ENCODE peak calls at places on chromosomes 6 and 20, in five cellular contexts. U is HEK293T; B is GM23338; N is activated CD8-positive, alpha-beta memory T cell treated with anti-CD3 and anti-CD28 coated beads for 1 hour; G is IMR-90. M is an unnamed sample.

GRCh38 chr6:105733556-105734162 is 330.8 kb upstream of the PREP start:
- DNase-seq in U (no peak), B (peak), N (no peak), G (peak), M (peak)

GRCh38 chr6:38497546-38497945 is 142.2 kb downstream of the BTBD9 start:
- DNase-seq in U (no peak), B (no peak), N (no peak), G (no peak), M (no peak)

GRCh38 chr6:125886914-125887313 is 69.7 kb upstream of the HINT3 start:
- DNase-seq in U (no peak), B (no peak), N (no peak), G (no peak), M (no peak)

GRCh38 chr6:4583026-4583425 is 193.2 kb upstream of the CDYL start:
- DNase-seq in U (no peak), B (no peak), N (no peak), G (no peak), M (no peak)

GRCh38 chr6:167296293-167296690 is 5.2 kb downstream of the UNC93A start:
- DNase-seq in U (no peak), B (no peak), N (no peak), G (no peak), M (no peak)

GRCh38 chr6:42405025-42405424 is 46.7 kb downstream of the TRERF1 start:
- DNase-seq in U (no peak), B (peak), N (no peak), G (peak), M (no peak)

GRCh38 chr20:24134284-24134683 is 145.7 kb upstream of the GGTLC1 start:
- DNase-seq in U (no peak), B (peak), N (no peak), G (no peak), M (no peak)

GRCh38 chr6:35973670-35974222 is 50.7 kb downstream of the SLC26A8 start:
- DNase-seq in U (no peak), B (no peak), N (no peak), G (no peak), M (no peak)

GRCh38 chr6:87139236-87139635 is 16.1 kb upstream of the ZNF292 start:
- DNase-seq in U (peak), B (peak), N (no peak), G (peak), M (peak)

GRCh38 chr20:15039088-15039762 is 701.8 kb upstream of the FLRT3 start:
- DNase-seq in U (no peak), B (no peak), N (no peak), G (no peak), M (peak)

GRCh38 chr20:50169329-50169823 is 15.9 kb upstream of the PEDS1 start:
- DNase-seq in U (peak), B (peak), N (peak), G (peak), M (peak)

GRCh38 chr6:150573041-150573681 is 26.5 kb upstream of the PLEKHG1 start:
- DNase-seq in U (no peak), B (peak), N (no peak), G (no peak), M (no peak)

GRCh38 chr20:38115205-38115604 is 49.9 kb downstream of the TGM2 start:
- DNase-seq in U (no peak), B (peak), N (no peak), G (no peak), M (no peak)

GRCh38 chr20:20744170-20744725 is 31.8 kb upstream of the RALGAPA2 start:
- DNase-seq in U (no peak), B (no peak), N (no peak), G (no peak), M (no peak)

GRCh38 chr6:149028767-149029405 is 282.1 kb downstream of the UST start:
- DNase-seq in U (peak), B (peak), N (peak), G (peak), M (peak)

GRCh38 chr6:39929733-39930461 is 4.4 kb downstream of the MOCS1 start:
- DNase-seq in U (no peak), B (no peak), N (no peak), G (peak), M (no peak)

GRCh38 chr6:52728394-52728793 is 34.9 kb downstream of the GSTA2 start:
- DNase-seq in U (no peak), B (no peak), N (no peak), G (no peak), M (no peak)

GRCh38 chr20:58322083-58322482 is 12.6 kb downstream of the RAB22A start:
- DNase-seq in U (no peak), B (no peak), N (no peak), G (no peak), M (no peak)

GRCh38 chr6:89066929-89067646 is 13.5 kb upstream of the PNRC1 start:
- DNase-seq in U (no peak), B (no peak), N (no peak), G (no peak), M (no peak)

GRCh38 chr20:43658068-43658722 is 8.7 kb upstream of the MYBL2 start:
- DNase-seq in U (peak), B (peak), N (no peak), G (peak), M (peak)

GRCh38 chr20:47358672-47359532 is 2.4 kb upstream of the ZMYND8 start:
- DNase-seq in U (no peak), B (peak), N (no peak), G (peak), M (peak)

GRCh38 chr6:168540713-168541291 is 99.8 kb downstream of the SMOC2 start:
- DNase-seq in U (no peak), B (peak), N (no peak), G (no peak), M (no peak)

GRCh38 chr6:42692151-42692911 is 30.1 kb downstream of the PRPH2 start:
- DNase-seq in U (no peak), B (no peak), N (no peak), G (peak), M (no peak)

GRCh38 chr20:51678041-51678697 is 90.0 kb downstream of the ATP9A start:
- DNase-seq in U (no peak), B (peak), N (no peak), G (no peak), M (no peak)

GRCh38 chr6:45970326-45970725 is 45.3 kb downstream of the CLIC5 start:
- DNase-seq in U (no peak), B (no peak), N (no peak), G (no peak), M (no peak)

GRCh38 chr6:16511048-16511660 is 250.1 kb downstream of the ATXN1 start:
- DNase-seq in U (peak), B (peak), N (no peak), G (peak), M (peak)

GRCh38 chr6:31168606-31169005 is 1.9 kb downstream of the POU5F1 start:
- DNase-seq in U (no peak), B (no peak), N (no peak), G (no peak), M (no peak)

GRCh38 chr6:99119109-99120031 is 171.6 kb upstream of the FBXL4 start:
- DNase-seq in U (peak), B (peak), N (no peak), G (peak), M (peak)

GRCh38 chr6:119162134-119162761 is 83.8 kb upstream of the FAM184A start:
- DNase-seq in U (no peak), B (no peak), N (no peak), G (no peak), M (no peak)

GRCh38 chr6:35496036-35496850 is 636 bp downstream of the TEAD3 start:
- DNase-seq in U (peak), B (peak), N (no peak), G (no peak), M (no peak)

GRCh38 chr6:151236668-151237401 is 2.9 kb upstream of the AKAP12 start:
- DNase-seq in U (no peak), B (no peak), N (no peak), G (no peak), M (no peak)

GRCh38 chr20:25025091-25025861 is 32.7 kb downstream of the ACSS1 start:
- DNase-seq in U (no peak), B (no peak), N (no peak), G (no peak), M (no peak)

GRCh38 chr6:40299666-40300065 is 287.5 kb downstream of the LRFN2 start:
- DNase-seq in U (no peak), B (no peak), N (no peak), G (no peak), M (no peak)

GRCh38 chr20:62839261-62839660 is 22.4 kb downstream of the TCFL5 start:
- DNase-seq in U (no peak), B (no peak), N (no peak), G (no peak), M (no peak)

GRCh38 chr20:48725589-48725991 is 102.2 kb downstream of the PREX1 start:
- DNase-seq in U (no peak), B (no peak), N (no peak), G (peak), M (peak)

GRCh38 chr6:14211596-14211961 is 94.0 kb downstream of the CD83 start:
- DNase-seq in U (peak), B (peak), N (peak), G (peak), M (no peak)

GRCh38 chr6:2222275-2222842 is 23.0 kb downstream of the GMDS start:
- DNase-seq in U (no peak), B (peak), N (no peak), G (no peak), M (no peak)

GRCh38 chr20:41411458-41411857 is 44.8 kb upstream of the EMILIN3 start:
- DNase-seq in U (no peak), B (peak), N (no peak), G (peak), M (no peak)